ENCODE peak calls at places on chromosomes 2 and 18, in four cellular contexts. E is pons, T is substantia nigra, Z is dorsolateral prefrontal cortex. M is an unnamed sample.

GRCh38 chr2:128449226-128450061 is 130.8 kb upstream of the HS6ST1 start:
- DNase-seq in E (no peak), T (no peak), Z (no peak), M (no peak)

GRCh38 chr18:13374468-13375301 is 156.1 kb downstream of the LDLRAD4 start:
- DNase-seq in E (no peak), T (no peak), Z (peak), M (no peak)

GRCh38 chr2:85945576-85945975 is 56.8 kb upstream of the ST3GAL5 start:
- DNase-seq in E (no peak), T (no peak), Z (no peak), M (no peak)

GRCh38 chr18:58567453-58568196 is 61.3 kb downstream of the ALPK2 start:
- DNase-seq in E (no peak), T (no peak), Z (no peak), M (no peak)

GRCh38 chr2:135510577-135510976 is 20.4 kb downstream of the ZRANB3 start:
- DNase-seq in E (no peak), T (no peak), Z (no peak), M (no peak)

GRCh38 chr2:233973786-233974185 is 56.6 kb downstream of the TRPM8 start:
- DNase-seq in E (no peak), T (no peak), Z (no peak), M (no peak)

GRCh38 chr2:161166538-161167409 is 6.5 kb downstream of the TANK start:
- DNase-seq in E (no peak), T (no peak), Z (no peak), M (no peak)

GRCh38 chr18:63410792-63411191 is 11.5 kb downstream of the VPS4B start:
- DNase-seq in E (no peak), T (no peak), Z (no peak), M (no peak)

GRCh38 chr18:48909721-48910120 is 41.0 kb downstream of the SMAD7 start:
- DNase-seq in E (no peak), T (no peak), Z (no peak), M (no peak)

GRCh38 chr2:69714024-69714423 is 27.9 kb upstream of the ANXA4 start:
- DNase-seq in E (no peak), T (no peak), Z (no peak), M (no peak)

GRCh38 chr2:237859533-237860272 is at the start of gene RAMP1:
- DNase-seq in E (no peak), T (no peak), Z (peak), M (no peak)

GRCh38 chr2:27249077-27249890 is 13.6 kb downstream of the SLC30A3 start:
- DNase-seq in E (no peak), T (no peak), Z (no peak), M (no peak)

GRCh38 chr2:31962757-31963361 is 47.9 kb downstream of the MEMO1 start:
- DNase-seq in E (no peak), T (no peak), Z (no peak), M (no peak)

M was measured in C1 segment of cervical spinal cord.